ENCODE peak calls at places on chromosome 9, in seven cellular contexts. W, L, X, D, R, T and K are unnamed samples.

GRCh38 chr9:133703571-133704399 is 34.4 kb downstream of the SARDH start:
- DNase-seq in W (no peak), L (peak), X (peak), D (no peak), R (no peak), T (no peak), K (no peak)

GRCh38 chr9:119332522-119332921 is 36.7 kb downstream of the BRINP1 start:
- DNase-seq in W (no peak), L (no peak), X (no peak), D (no peak), R (no peak), T (no peak), K (no peak)

GRCh38 chr9:34428325-34428958 is 29.9 kb downstream of the FAM219A start:
- DNase-seq in W (no peak), L (peak), X (no peak), D (peak), R (no peak), T (peak), K (peak)

GRCh38 chr9:32426278-32426939 is 42.0 kb downstream of the ACO1 start:
- DNase-seq in W (no peak), L (no peak), X (no peak), D (peak), R (peak), T (peak), K (peak)

GRCh38 chr9:95008151-95008771 is 281.8 kb downstream of the AOPEP start:
- DNase-seq in W (no peak), L (no peak), X (peak), D (no peak), R (peak), T (no peak), K (peak)

GRCh38 chr9:95504053-95504963 is 12.5 kb downstream of the PTCH1 start:
- DNase-seq in W (no peak), L (peak), X (peak), D (no peak), R (peak), T (peak), K (peak)

GRCh38 chr9:128136816-128137793 is 9.6 kb upstream of the PTGES2 start:
- DNase-seq in W (no peak), L (no peak), X (no peak), D (no peak), R (no peak), T (peak), K (no peak)

GRCh38 chr9:12464910-12465512 is 228.2 kb upstream of the TYRP1 start:
- DNase-seq in W (no peak), L (peak), X (peak), D (peak), R (peak), T (peak), K (peak)

GRCh38 chr9:69079186-69079585 is 43.6 kb downstream of the FXN start:
- DNase-seq in W (no peak), L (no peak), X (no peak), D (no peak), R (peak), T (no peak), K (no peak)

GRCh38 chr9:22813520-22813919 is 366.9 kb downstream of the DMRTA1 start:
- DNase-seq in W (no peak), L (peak), X (no peak), D (no peak), R (peak), T (peak), K (peak)

GRCh38 chr9:136721339-136722092 is 9.1 kb downstream of the DIPK1B start:
- DNase-seq in W (no peak), L (peak), X (no peak), D (no peak), R (peak), T (peak), K (peak)

GRCh38 chr9:71326360-71326759 is 204.9 kb upstream of the TRPM3 start:
- DNase-seq in W (no peak), L (no peak), X (no peak), D (no peak), R (peak), T (no peak), K (no peak)

GRCh38 chr9:25519286-25519685 is 159.0 kb downstream of the TUSC1 start:
- DNase-seq in W (no peak), L (no peak), X (no peak), D (no peak), R (peak), T (no peak), K (no peak)

GRCh38 chr9:132163457-132163875 is 1.6 kb downstream of the NTNG2 start:
- DNase-seq in W (no peak), L (peak), X (peak), D (no peak), R (no peak), T (no peak), K (peak)

GRCh38 chr9:92738661-92739081 is 26.0 kb downstream of the BICD2 start:
- DNase-seq in W (no peak), L (no peak), X (no peak), D (no peak), R (peak), T (no peak), K (no peak)

GRCh38 chr9:545480-545879 is 296.0 kb upstream of the DMRT1 start:
- DNase-seq in W (no peak), L (no peak), X (no peak), D (no peak), R (peak), T (peak), K (no peak)

GRCh38 chr9:128733256-128733655 is 9.3 kb upstream of the ZDHHC12 start:
- DNase-seq in W (no peak), L (peak), X (peak), D (peak), R (peak), T (peak), K (peak)

GRCh38 chr9:135614821-135615665 is 24.3 kb downstream of the GLT6D1 start:
- DNase-seq in W (no peak), L (no peak), X (no peak), D (no peak), R (no peak), T (no peak), K (no peak)

GRCh38 chr9:100064872-100065581 is 33.8 kb downstream of the ERP44 start:
- DNase-seq in W (no peak), L (no peak), X (no peak), D (peak), R (peak), T (peak), K (no peak)

GRCh38 chr9:98926016-98926415 is 17.7 kb upstream of the COL15A1 start:
- DNase-seq in W (no peak), L (no peak), X (no peak), D (no peak), R (no peak), T (no peak), K (no peak)

GRCh38 chr9:91714020-91714721 is 235.9 kb downstream of the ROR2 start:
- DNase-seq in W (no peak), L (peak), X (peak), D (peak), R (peak), T (peak), K (peak)

GRCh38 chr9:132247942-132248341 is 86.1 kb downstream of the NTNG2 start:
- DNase-seq in W (no peak), L (no peak), X (no peak), D (no peak), R (no peak), T (no peak), K (no peak)

GRCh38 chr9:16352791-16353401 is 517.6 kb downstream of the BNC2 start:
- DNase-seq in W (no peak), L (no peak), X (no peak), D (peak), R (peak), T (peak), K (no peak)

GRCh38 chr9:125646222-125647100 is 60.5 kb downstream of the MAPKAP1 start:
- DNase-seq in W (no peak), L (peak), X (no peak), D (no peak), R (no peak), T (no peak), K (no peak)

GRCh38 chr9:137534256-137535119 is 15.7 kb downstream of the PNPLA7 start:
- DNase-seq in W (no peak), L (peak), X (no peak), D (peak), R (peak), T (peak), K (peak)

GRCh38 chr9:137987244-137988030 is 109.9 kb downstream of the CACNA1B start:
- DNase-seq in W (no peak), L (no peak), X (no peak), D (no peak), R (no peak), T (no peak), K (no peak)

GRCh38 chr9:111955048-111955447 is 58.4 kb downstream of the UGCG start:
- DNase-seq in W (no peak), L (peak), X (no peak), D (no peak), R (no peak), T (no peak), K (no peak)

GRCh38 chr9:70229026-70229425 is 29.8 kb upstream of the SMC5 start:
- DNase-seq in W (no peak), L (peak), X (peak), D (no peak), R (no peak), T (no peak), K (peak)

GRCh38 chr9:95370064-95370463 is 52.6 kb upstream of the FANCC start:
- DNase-seq in W (no peak), L (no peak), X (no peak), D (no peak), R (no peak), T (no peak), K (no peak)

GRCh38 chr9:127036437-127036836 is 86.0 kb downstream of the ANGPTL2 start:
- DNase-seq in W (no peak), L (no peak), X (no peak), D (no peak), R (no peak), T (peak), K (no peak)

GRCh38 chr9:130852801-130853200 is 17.7 kb downstream of the ABL1 start:
- DNase-seq in W (no peak), L (no peak), X (no peak), D (no peak), R (no peak), T (no peak), K (no peak)

GRCh38 chr9:98117984-98118639 is 910 bp downstream of the TRIM14 start:
- DNase-seq in W (no peak), L (peak), X (no peak), D (no peak), R (peak), T (peak), K (peak)